ENCODE peak calls at places on chromosomes 3 and 15, in five cellular contexts. P is cardiac fibroblast, U is omental fat pad, A is RPMI8226, S is NB4. X is an unnamed sample.

GRCh38 chr3:128503164-128503651 is 10.2 kb upstream of the GATA2 start:
- DNase-seq in P (no peak), U (no peak), A (peak; percentile 59), S (no peak), X (no peak)

GRCh38 chr3:64209866-64210609 is 15.2 kb downstream of the PRICKLE2 start:
- DNase-seq in P (peak; percentile 95), U (no peak), A (no peak), S (no peak), X (no peak)

GRCh38 chr3:59660852-59661624 is 611.2 kb upstream of the CFAP20DC start:
- DNase-seq in P (no peak), U (no peak), A (no peak), S (no peak), X (no peak)

GRCh38 chr15:38768970-38769369 is 204.4 kb upstream of the RASGRP1 start:
- DNase-seq in P (peak; percentile 61), U (no peak), A (peak; percentile 12), S (no peak), X (no peak)

GRCh38 chr3:48456466-48456865 is 9.9 kb downstream of the ATRIP start:
- DNase-seq in P (no peak), U (no peak), A (no peak), S (no peak), X (no peak)

GRCh38 chr15:98728107-98728810 is 79.9 kb downstream of the IGF1R start:
- DNase-seq in P (peak; percentile 18), U (no peak), A (no peak), S (no peak), X (no peak)

GRCh38 chr3:157100997-157101396 is 59.0 kb downstream of the CCNL1 start:
- DNase-seq in P (no peak), U (no peak), A (no peak), S (no peak), X (no peak)

GRCh38 chr3:101095703-101096102 is 102.5 kb upstream of the ABI3BP start:
- DNase-seq in P (peak; percentile 21), U (no peak), A (no peak), S (no peak), X (no peak)

GRCh38 chr15:101315736-101316135 is 20.7 kb upstream of the SNRPA1 start:
- DNase-seq in P (no peak), U (no peak), A (no peak), S (no peak), X (no peak)

GRCh38 chr15:71449363-71449762 is 334.1 kb downstream of the THSD4 start:
- DNase-seq in P (no peak), U (no peak), A (no peak), S (no peak), X (no peak)

GRCh38 chr3:52430416-52430810 is 14.5 kb downstream of the SEMA3G start:
- DNase-seq in P (no peak), U (peak; percentile 12), A (no peak), S (no peak), X (no peak)

GRCh38 chr15:31347067-31347975 is 20.7 kb downstream of the KLF13 start:
- DNase-seq in P (no peak), U (no peak), A (no peak), S (no peak), X (peak; percentile 82)

GRCh38 chr3:113536627-113537101 is 4.3 kb downstream of the SIDT1 start:
- DNase-seq in P (peak; percentile 20), U (no peak), A (no peak), S (no peak), X (no peak)

GRCh38 chr15:31501536-31502157 is 175.0 kb downstream of the KLF13 start:
- DNase-seq in P (no peak), U (no peak), A (no peak), S (no peak), X (no peak)

GRCh38 chr3:37986479-37987314 is 3.9 kb upstream of the VILL start:
- DNase-seq in P (no peak), U (no peak), A (no peak), S (no peak), X (no peak)